ENCODE peak calls at places on chromosomes 4 and X, in ten cellular contexts. H, Q, K, G, X, Y, B, N, T and V are unnamed samples.

GRCh38 chrX:104343408-104344129 is 88.8 kb upstream of the ESX1 start:
- DNase-seq in H (peak; percentile 74), Q (peak; percentile 59), K (no peak), G (peak; percentile 85), X (peak; percentile 91), Y (no peak), B (peak; percentile 77), N (peak; percentile 19), T (peak; percentile 83), V (peak; percentile 13)

GRCh38 chr4:20196476-20196875 is 55.2 kb upstream of the SLIT2 start:
- DNase-seq in H (peak; percentile 32), Q (no peak), K (no peak), G (no peak), X (no peak), Y (no peak), B (no peak), N (no peak), T (peak; percentile 75), V (no peak)

GRCh38 chrX:115494133-115494532 is 66.8 kb upstream of the PLS3 start:
- DNase-seq in H (peak; percentile 9), Q (no peak), K (no peak), G (no peak), X (no peak), Y (no peak), B (no peak), N (no peak), T (no peak), V (no peak)

GRCh38 chr4:148749403-148749802 is 307.2 kb upstream of the NR3C2 start:
- DNase-seq in H (no peak), Q (no peak), K (no peak), G (no peak), X (no peak), Y (no peak), B (no peak), N (no peak), T (no peak), V (no peak)

GRCh38 chrX:107716045-107716684 is 59.4 kb downstream of the TSC22D3 start:
- DNase-seq in H (peak; percentile 21), Q (peak; percentile 56), K (peak; percentile 82), G (peak; percentile 27), X (peak; percentile 75), Y (no peak), B (peak; percentile 20), N (peak; percentile 73), T (no peak), V (peak; percentile 28)

GRCh38 chrX:50704360-50704759 is 109.6 kb downstream of the SHROOM4 start:
- DNase-seq in H (peak; percentile 33), Q (no peak), K (no peak), G (no peak), X (no peak), Y (no peak), B (peak; percentile 57), N (no peak), T (peak; percentile 16), V (no peak)

GRCh38 chr4:112145326-112145819 is at the start of gene FAM241A:
- DNase-seq in H (peak; percentile 64), Q (peak; percentile 90), K (peak; percentile 96), G (peak; percentile 85), X (peak; percentile 89), Y (peak; percentile 82), B (peak; percentile 51), N (peak; percentile 91), T (peak; percentile 74), V (peak; percentile 74)

GRCh38 chr4:91288702-91289311 is 1015.0 kb upstream of the GRID2 start:
- DNase-seq in H (no peak), Q (no peak), K (no peak), G (peak; percentile 2), X (peak; percentile 45), Y (no peak), B (no peak), N (no peak), T (no peak), V (no peak)

GRCh38 chr4:172996571-172997216 is 171.9 kb upstream of the GALNT7 start:
- DNase-seq in H (peak; percentile 91), Q (no peak), K (no peak), G (peak; percentile 80), X (no peak), Y (no peak), B (peak; percentile 87), N (no peak), T (peak; percentile 92), V (no peak)

GRCh38 chr4:10173039-10173753 is 56.6 kb upstream of the WDR1 start:
- DNase-seq in H (peak; percentile 59), Q (no peak), K (no peak), G (peak; percentile 92), X (no peak), Y (no peak), B (no peak), N (no peak), T (peak; percentile 54), V (no peak)

GRCh38 chr4:22850630-22851029 is 157.9 kb downstream of the GBA3 start:
- DNase-seq in H (no peak), Q (no peak), K (no peak), G (no peak), X (no peak), Y (no peak), B (no peak), N (no peak), T (no peak), V (no peak)

GRCh38 chr4:175776217-175776616 is 35.8 kb downstream of the GPM6A start:
- DNase-seq in H (no peak), Q (peak; percentile 37), K (no peak), G (no peak), X (peak; percentile 71), Y (no peak), B (peak; percentile 36), N (peak; percentile 21), T (no peak), V (no peak)

GRCh38 chrX:5242091-5242790 is 986.4 kb downstream of the NLGN4X start:
- DNase-seq in H (no peak), Q (peak; percentile 7), K (no peak), G (no peak), X (peak; percentile 45), Y (no peak), B (no peak), N (no peak), T (no peak), V (no peak)

GRCh38 chrX:149255860-149256259 is 249.2 kb downstream of the IDS start:
- DNase-seq in H (no peak), Q (no peak), K (no peak), G (no peak), X (no peak), Y (no peak), B (no peak), N (no peak), T (no peak), V (no peak)

DNA sequence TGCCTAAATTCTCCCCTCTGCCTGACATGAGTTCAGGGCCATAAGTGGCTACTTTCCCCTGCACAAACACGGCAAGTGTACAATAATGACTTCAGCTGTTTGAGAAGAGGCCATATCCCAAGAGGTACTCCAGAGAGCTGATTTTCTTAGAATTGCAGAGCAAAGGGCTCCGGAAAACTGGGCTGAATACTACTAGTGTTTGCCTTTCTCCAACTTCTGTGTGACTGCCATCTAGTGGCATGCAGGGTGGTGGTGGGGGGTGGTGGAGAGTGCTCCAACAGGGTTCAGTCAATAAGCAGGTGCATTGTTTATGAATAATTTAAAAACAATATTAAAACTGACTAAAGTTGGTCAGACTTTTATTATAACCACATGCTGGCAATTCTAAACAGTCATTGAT is 130.0 kb downstream of the CHRDL1 start:
- DNase-seq in H (peak; percentile 5), Q (peak; percentile 51), K (no peak), G (peak; percentile 11), X (peak; percentile 69), Y (no peak), B (no peak), N (peak; percentile 59), T (peak; percentile 45), V (peak; percentile 29)
- TF ChIP-seq CTCF in H (peak; percentile 34), Q (no peak), K (peak; percentile 27), G (peak; percentile 51), X (peak; percentile 71), Y (peak; percentile 29), B (peak; percentile 48), N (peak; percentile 31), T (peak; percentile 69), V (peak; percentile 78)

GRCh38 chrX:66728818-66729271 is 90.0 kb upstream of the EDA2R start:
- DNase-seq in H (peak; percentile 59), Q (peak; percentile 49), K (peak; percentile 35), G (peak; percentile 76), X (peak; percentile 68), Y (peak; percentile 45), B (peak; percentile 16), N (peak; percentile 50), T (peak; percentile 78), V (peak; percentile 28)
- TF ChIP-seq CTCF in H (peak; percentile 53), Q (peak; percentile 69), K (peak; percentile 41), G (peak; percentile 48), X (peak; percentile 63), Y (peak; percentile 52), B (peak; percentile 50), N (peak; percentile 87), T (peak; percentile 64), V (peak; percentile 74)

GRCh38 chr4:154630307-154630706 is 17.9 kb upstream of the FGG start:
- DNase-seq in H (no peak), Q (no peak), K (no peak), G (no peak), X (no peak), Y (no peak), B (no peak), N (no peak), T (no peak), V (no peak)

GRCh38 chr4:154623995-154624394 is 11.5 kb upstream of the FGG start:
- DNase-seq in H (no peak), Q (no peak), K (no peak), G (no peak), X (no peak), Y (no peak), B (no peak), N (no peak), T (no peak), V (no peak)

GRCh38 chr4:154622598-154622997 is 10.1 kb upstream of the FGG start:
- DNase-seq in H (peak; percentile 48), Q (no peak), K (no peak), G (peak; percentile 60), X (peak; percentile 82), Y (no peak), B (peak; percentile 23), N (no peak), T (peak; percentile 64), V (peak; percentile 22)

DNA sequence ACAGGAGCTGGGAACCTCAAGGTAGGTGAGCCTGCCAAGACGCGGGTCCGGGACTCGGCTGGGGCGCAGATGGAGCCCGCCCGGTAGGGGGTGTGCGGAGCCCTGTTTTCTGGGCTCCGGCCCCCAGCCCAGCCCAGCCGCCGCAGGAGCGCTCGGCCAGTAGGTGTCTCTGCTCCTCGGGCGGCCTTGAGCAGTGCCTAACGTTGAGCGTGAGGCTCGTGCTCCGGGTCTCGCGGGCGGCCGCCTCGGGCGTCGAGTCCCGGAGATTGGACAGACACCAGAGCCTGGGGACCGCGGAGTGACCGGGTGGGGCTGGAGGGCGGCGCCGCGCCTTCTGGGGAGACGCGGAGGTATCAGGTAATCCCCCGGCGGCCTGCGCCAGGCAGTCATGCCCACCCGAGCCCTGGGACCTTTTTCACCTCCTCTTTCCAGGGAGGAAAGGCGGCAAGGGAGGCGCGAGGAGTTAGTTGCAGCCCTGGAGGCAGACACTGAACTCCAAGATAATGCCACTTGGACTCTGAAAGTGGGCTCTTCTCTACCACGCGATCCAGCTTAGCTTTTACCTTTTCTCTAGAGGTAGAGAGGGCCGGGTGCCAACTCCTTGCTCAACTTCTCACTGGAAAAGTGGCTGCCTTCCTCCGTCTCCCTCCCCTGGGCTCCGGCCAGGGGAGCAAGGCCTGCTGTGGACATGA is 14.5 kb upstream of the FGG start:
- DNase-seq in H (peak; percentile 6), Q (peak; percentile 84), K (peak; percentile 88), G (peak; percentile 39), X (peak; percentile 91), Y (peak; percentile 41), B (peak; percentile 27), N (peak; percentile 79), T (peak; percentile 49), V (peak; percentile 78)
- TF ChIP-seq CTCF in H (peak; percentile 55), Q (peak; percentile 41), K (peak; percentile 31), G (peak; percentile 47), X (peak; percentile 82), Y (peak; percentile 52), B (peak; percentile 43), N (peak; percentile 68), T (peak; percentile 51), V (peak; percentile 95)

GRCh38 chr4:182862166-182862875 is 54.9 kb downstream of the DCTD start:
- DNase-seq in H (no peak), Q (peak; percentile 51), K (no peak), G (no peak), X (peak; percentile 54), Y (no peak), B (no peak), N (no peak), T (no peak), V (no peak)
- TF ChIP-seq CTCF in H (no peak), Q (no peak), K (no peak), G (no peak), X (peak; percentile 36), Y (no peak), B (no peak), N (no peak), T (no peak), V (peak; percentile 45)